ENCODE peak calls at places on chromosomes 1 and 21, in four cellular contexts. J, T, D and H are unnamed samples. For H3K4me1, the result is how much of the 10 kb centered on the place peaks cover.

GRCh38 chr1:1315435-1315901 is 7.1 kb downstream of the PUSL1 start:
- DNase-seq in J (no peak), T (peak), D (no peak), H (no peak)

GRCh38 chr1:110308247-110308646 is 30.9 kb upstream of the RBM15 start:
- DNase-seq in J (no peak), T (no peak), D (no peak), H (no peak)

GRCh38 chr1:216807696-216808095 is 84.5 kb upstream of the ESRRG start:
- DNase-seq in J (no peak), T (no peak), D (no peak), H (no peak)

GRCh38 chr1:165829888-165830287 is 2.5 kb downstream of the UCK2 start:
- DNase-seq in J (no peak), T (no peak), D (no peak), H (no peak)

GRCh38 chr1:158607296-158607695 is 2.2 kb downstream of the OR10Z1 start:
- DNase-seq in J (no peak), T (peak), D (no peak), H (no peak)

GRCh38 chr1:54291276-54292014 is 91.5 kb downstream of the MRPL37 start:
- DNase-seq in J (no peak), T (no peak), D (no peak), H (no peak)

GRCh38 chr1:84582802-84583587 is 8.8 kb upstream of the CTBS start:
- DNase-seq in J (peak), T (no peak), D (no peak), H (peak)

GRCh38 chr21:35163381-35163780 is 114.3 kb upstream of the RUNX1 start:
- DNase-seq in J (no peak), T (no peak), D (peak), H (no peak)

GRCh38 chr1:19504796-19505693 is 19.7 kb upstream of the CAPZB start:
- DNase-seq in J (no peak), T (no peak), D (no peak), H (peak)

GRCh38 chr1:44237721-44238457 is 24.6 kb downstream of the DMAP1 start:
- DNase-seq in J (no peak), T (peak), D (no peak), H (peak)

GRCh38 chr1:12035306-12035705 is 16.0 kb downstream of the MIIP start:
- DNase-seq in J (no peak), T (no peak), D (no peak), H (no peak)

GRCh38 chr1:206734499-206735142 is 36.0 kb upstream of the IL19 start:
- DNase-seq in J (no peak), T (peak), D (no peak), H (peak)

GRCh38 chr1:2179283-2180013 is 15.1 kb downstream of the FAAP20 start:
- DNase-seq in J (no peak), T (no peak), D (no peak), H (no peak)

GRCh38 chr1:64167176-64167575 is 36.2 kb upstream of the UBE2U start:
- DNase-seq in J (no peak), T (no peak), D (no peak), H (no peak)

GRCh38 chr1:21289700-21290545 is at the start of gene ECE1:
- DNase-seq in J (no peak), T (peak), D (no peak), H (peak)

GRCh38 chr1:147747966-147748365 is 12.4 kb downstream of the GJA5 start:
- DNase-seq in J (no peak), T (no peak), D (no peak), H (no peak)

GRCh38 chr1:242201090-242201489 is 202.2 kb upstream of the MAP1LC3C start:
- DNase-seq in J (no peak), T (no peak), D (no peak), H (no peak)

GRCh38 chr1:234763910-234764309 is 153.9 kb upstream of the IRF2BP2 start:
- DNase-seq in J (peak), T (no peak), D (no peak), H (no peak)

GRCh38 chr1:214454619-214455396 is 96.6 kb downstream of the PTPN14 start:
- DNase-seq in J (no peak), T (no peak), D (peak), H (peak)

GRCh38 chr1:81379430-81379829 is 421.3 kb upstream of the ADGRL2 start:
- DNase-seq in J (no peak), T (peak), D (no peak), H (no peak)

GRCh38 chr1:100927276-100927675 is 31.4 kb downstream of the SLC30A7 start:
- DNase-seq in J (no peak), T (no peak), D (no peak), H (no peak)

GRCh38 chr1:28898267-28898955 is 16.0 kb upstream of the EPB41 start:
- DNase-seq in J (no peak), T (no peak), D (no peak), H (peak)

GRCh38 chr1:47507921-47508894 is 70.4 kb downstream of the FOXD2 start:
- DNase-seq in J (peak), T (peak), D (no peak), H (no peak)

GRCh38 chr1:172764378-172764777 is 105.5 kb downstream of the FASLG start:
- DNase-seq in J (no peak), T (no peak), D (no peak), H (peak)

GRCh38 chr1:1232224-1232800 is at the start of gene B3GALT6:
- DNase-seq in J (no peak), T (peak), D (no peak), H (no peak)

GRCh38 chr1:10640079-10640578 is 156.3 kb downstream of the CASZ1 start:
- DNase-seq in J (no peak), T (peak), D (no peak), H (no peak)

GRCh38 chr21:26797878-26798456 is 47.2 kb downstream of the ADAMTS1 start:
- DNase-seq in J (no peak), T (no peak), D (no peak), H (no peak)

GRCh38 chr1:30194741-30195423 is 528.5 kb downstream of the MATN1 start:
- DNase-seq in J (peak), T (no peak), D (no peak), H (no peak)

GRCh38 chr1:95098196-95098595 is 19.0 kb upstream of the TLCD4 start:
- DNase-seq in J (no peak), T (no peak), D (no peak), H (no peak)

GRCh38 chr1:43066578-43066977 is 105.5 kb downstream of the EBNA1BP2 start:
- DNase-seq in J (no peak), T (no peak), D (no peak), H (no peak)

GRCh38 chr1:48470506-48470905 is 1.5 kb downstream of the SPATA6 start:
- DNase-seq in J (no peak), T (peak), D (no peak), H (peak)

GRCh38 chr1:153658400-153659174 is at the start of gene SNAPIN:
- DNase-seq in J (peak), T (peak), D (peak), H (peak)

GRCh38 chr1:204350857-204351573 is 8.7 kb downstream of the PLEKHA6 start:
- DNase-seq in J (no peak), T (peak), D (no peak), H (peak)

GRCh38 chr1:222644649-222645005 is 26.7 kb downstream of the MIA3 start:
- DNase-seq in J (no peak), T (no peak), D (peak), H (no peak)

GRCh38 chr1:181099152-181100014 is 10.9 kb downstream of the IER5 start:
- DNase-seq in J (no peak), T (peak), D (peak), H (peak)

DNA sequence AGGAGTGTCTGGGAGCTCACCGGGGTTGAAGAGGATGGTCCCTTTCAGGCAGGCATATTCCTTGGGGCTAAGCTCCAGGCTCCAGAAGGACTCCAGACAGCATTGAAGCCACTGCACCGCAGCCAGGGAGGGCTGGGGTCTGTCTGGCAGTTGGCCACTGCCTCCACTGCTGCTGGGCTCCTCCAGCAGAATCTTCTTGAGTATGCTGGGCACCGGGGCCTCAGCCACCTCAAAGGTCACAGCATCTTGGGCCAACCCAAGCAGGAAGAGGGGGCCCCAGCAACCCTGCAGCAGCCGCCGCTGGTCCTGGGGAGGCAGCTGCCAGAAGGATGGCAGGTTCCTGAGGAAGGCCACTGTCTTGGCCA is 404 bp downstream of the NR0B2 start:
- DNase-seq in J (no peak), T (no peak), D (no peak), H (no peak)
- H3K4me1 ChIP-seq in J (half or more), T (under half), D (under half), H (under half)

GRCh38 chr21:45982758-45983731 is 1.5 kb downstream of the COL6A1 start:
- DNase-seq in J (no peak), T (no peak), D (no peak), H (no peak)
- H3K4me3 ChIP-seq in J (no peak), T (peak), D (peak), H (peak)

DNA sequence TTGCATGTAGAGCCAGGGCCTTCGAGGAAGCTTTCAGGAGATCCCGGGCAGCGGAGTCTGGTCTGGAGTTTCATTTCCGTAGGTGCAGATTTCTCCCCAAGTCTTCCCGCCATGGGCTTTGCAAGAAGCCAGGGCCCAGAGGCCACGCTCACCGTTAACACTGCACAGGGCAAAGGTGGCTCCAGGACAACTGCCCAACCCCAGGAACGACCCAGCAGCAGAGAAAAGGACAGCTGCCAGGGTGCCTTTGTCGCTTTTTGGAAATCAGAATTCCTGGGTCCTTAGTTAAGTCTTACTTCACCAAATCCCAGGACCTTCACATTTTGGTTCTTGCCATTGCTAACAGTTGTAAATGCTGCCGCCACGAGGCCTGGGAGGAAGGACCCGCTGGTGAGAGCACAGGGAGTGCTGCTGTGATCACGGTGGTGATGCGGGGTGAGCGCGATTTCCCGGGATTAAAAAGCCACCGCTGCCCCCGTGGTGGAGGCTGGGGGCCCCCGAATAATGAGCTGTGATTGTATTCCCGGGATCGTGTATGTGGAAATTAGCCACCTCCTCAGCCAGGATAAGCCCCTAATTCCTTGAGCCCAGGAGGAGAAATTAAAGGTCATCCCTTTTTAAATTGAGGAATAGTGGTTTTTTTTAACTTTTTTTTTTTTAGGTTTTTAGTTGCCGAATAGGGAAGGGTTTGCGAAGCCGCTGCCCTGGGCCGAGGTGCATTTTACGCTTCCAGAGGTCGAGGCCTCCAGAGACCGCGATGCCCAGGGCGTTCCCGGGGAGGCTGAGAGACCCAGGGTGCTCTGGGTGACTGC is 8.2 kb downstream of the SIM2 start:
- DNase-seq in J (no peak), T (peak), D (no peak), H (no peak)
- TF ChIP-seq EZH2 in J (no peak), T (peak), D (no peak), H (peak)

GRCh38 chr1:155931332-155932038 is 2.7 kb downstream of the KHDC4 start:
- DNase-seq in J (no peak), T (no peak), D (no peak), H (no peak)

GRCh38 chr1:155934097-155934932 is at the start of gene KHDC4:
- DNase-seq in J (peak), T (peak), D (peak), H (peak)

GRCh38 chr1:155933591-155934096 is 569 bp downstream of the KHDC4 start:
- DNase-seq in J (no peak), T (no peak), D (no peak), H (peak)

GRCh38 chr1:155932487-155932886 is 1.7 kb downstream of the KHDC4 start:
- DNase-seq in J (no peak), T (no peak), D (peak), H (no peak)

GRCh38 chr1:155932085-155932484 is 2.1 kb downstream of the KHDC4 start:
- DNase-seq in J (no peak), T (no peak), D (peak), H (no peak)
- H3K4me1 ChIP-seq in J (under half), T (under half), D (under half), H (under half)

DNA sequence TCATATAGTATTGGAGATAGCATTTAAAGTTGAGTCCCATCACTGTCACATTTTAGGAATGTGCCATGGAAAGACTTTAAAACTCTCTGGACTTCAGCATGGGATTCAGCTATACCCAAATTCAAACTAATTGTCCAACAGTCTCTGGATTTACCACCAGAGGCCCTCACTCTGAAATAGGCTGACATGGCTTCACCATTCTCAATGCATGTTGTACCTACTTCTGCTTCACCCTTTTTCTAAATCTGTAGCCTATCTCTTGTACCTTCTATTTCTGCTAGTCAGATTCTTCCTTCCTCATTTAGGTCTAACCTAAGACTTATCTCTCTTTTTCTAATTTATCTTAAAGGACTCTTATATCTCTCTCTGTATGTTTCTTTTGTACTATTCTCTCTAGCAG is 512.7 kb upstream of the ZRANB2 start:
- DNase-seq in J (no peak), T (peak), D (no peak), H (no peak)
- H3K4me3 ChIP-seq in J (no peak), T (no peak), D (no peak), H (no peak)

GRCh38 chr21:33022489-33022827 is 3.3 kb upstream of the OLIG2 start:
- DNase-seq in J (no peak), T (no peak), D (no peak), H (no peak)
- TF ChIP-seq EZH2 in J (no peak), T (no peak), D (peak), H (peak)

GRCh38 chr1:31937300-31938183 is 626 bp downstream of the PTP4A2 start:
- DNase-seq in J (peak), T (peak), D (no peak), H (peak)
- H3K4me1 ChIP-seq in J (half or more), T (under half), D (half or more), H (under half)

DNA sequence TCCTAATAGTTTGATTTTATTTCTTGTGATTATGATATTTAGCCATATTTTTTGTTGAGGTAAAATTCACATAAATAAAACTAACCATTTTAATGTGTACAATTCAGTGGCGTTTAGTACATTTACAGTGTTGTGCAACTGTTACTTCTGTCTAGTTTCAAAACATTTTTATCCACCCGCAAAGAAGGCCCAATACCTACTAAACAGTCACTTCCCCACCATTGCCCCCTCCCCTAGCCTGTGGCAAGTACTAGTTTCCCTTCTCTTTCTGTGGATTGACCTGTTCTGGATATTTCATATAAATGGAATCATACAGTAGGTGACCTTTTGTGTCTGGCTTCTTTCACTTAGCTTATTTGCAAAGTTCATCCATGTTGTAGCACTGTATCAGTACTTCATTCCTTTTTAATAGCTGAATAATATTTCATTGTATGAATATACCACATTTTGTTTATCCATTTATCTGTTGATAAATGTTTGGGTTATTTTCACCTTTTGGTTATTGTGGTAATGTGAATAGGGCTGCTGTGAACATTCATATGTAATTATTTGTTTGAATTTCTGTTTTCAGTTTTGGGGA is 4.1 kb downstream of the FLVCR1 start:
- DNase-seq in J (no peak), T (no peak), D (no peak), H (no peak)
- H3K4me3 ChIP-seq in J (peak), T (peak), D (no peak), H (no peak)

DNA sequence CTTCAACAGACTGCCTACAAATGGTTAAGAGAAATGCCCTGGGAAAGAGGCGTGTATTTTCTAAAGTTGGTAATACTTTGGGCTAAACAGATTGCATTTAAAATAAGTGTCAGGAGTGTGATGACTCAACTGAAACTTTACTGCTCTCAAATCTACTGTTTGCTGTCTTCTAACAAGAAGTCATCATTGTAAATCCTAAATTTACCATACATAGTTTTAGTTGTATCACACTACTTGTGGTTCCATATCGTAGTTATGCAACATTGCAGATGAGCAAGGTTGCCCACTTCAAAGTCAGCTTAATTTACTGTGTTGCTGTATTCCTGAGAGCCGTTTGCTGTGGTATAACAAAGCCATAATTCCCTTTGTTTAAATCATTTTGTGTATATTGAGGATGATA is 59.6 kb downstream of the RGS21 start:
- DNase-seq in J (no peak), T (no peak), D (no peak), H (no peak)
- TF ChIP-seq EZH2 in J (no peak), T (no peak), D (no peak), H (no peak)

DNA sequence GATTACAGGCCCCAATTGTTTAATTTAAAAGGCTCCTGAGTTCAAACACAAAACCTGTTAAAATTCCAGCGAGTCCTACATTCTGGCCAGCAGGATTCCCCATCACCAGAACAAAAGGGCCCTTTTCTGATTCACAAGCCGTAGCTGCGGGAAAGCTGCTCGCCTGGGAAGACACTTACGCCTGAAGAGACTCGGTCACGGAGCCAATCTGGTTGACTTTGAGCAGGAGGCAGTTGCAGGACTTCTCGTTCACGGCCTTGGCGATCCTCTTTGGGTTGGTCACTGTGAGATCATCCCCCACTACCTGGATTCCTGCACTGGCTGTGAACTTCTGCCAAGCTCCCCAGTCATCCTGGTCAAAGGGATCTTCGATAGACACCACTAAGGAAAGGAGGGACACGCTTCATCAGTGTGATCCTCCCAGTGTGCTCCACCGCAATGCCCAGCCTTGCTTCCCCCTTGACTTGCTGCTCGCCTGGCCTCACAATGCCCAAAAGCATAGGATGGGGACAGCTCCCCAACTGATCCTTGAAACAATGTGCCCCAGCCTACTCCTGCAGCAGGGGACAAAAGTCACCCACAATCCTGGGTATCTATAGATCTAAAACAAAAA is 14.7 kb downstream of the ENO1 start:
- DNase-seq in J (no peak), T (peak), D (no peak), H (no peak)
- H3K4me1 ChIP-seq in J (half or more), T (under half), D (under half), H (under half)